ENCODE peak calls at places on chromosomes 2 and 18, in four cellular contexts. H, J, G and X are unnamed samples.

GRCh38 chr18:9845256-9845655 is 40.5 kb upstream of the TXNDC2 start:
- DNase-seq in H (no peak), J (no peak), G (no peak), X (no peak)

GRCh38 chr2:11681722-11682589 is 12.0 kb upstream of the NTSR2 start:
- DNase-seq in H (peak), J (peak), G (no peak), X (no peak)

GRCh38 chr18:75588412-75588811 is 160.9 kb upstream of the SMIM21 start:
- DNase-seq in H (peak), J (no peak), G (no peak), X (no peak)

GRCh38 chr18:10767658-10768057 is 241.8 kb downstream of the NAPG start:
- DNase-seq in H (no peak), J (no peak), G (no peak), X (no peak)

GRCh38 chr2:217162533-217162932 is 302.7 kb upstream of the TNP1 start:
- DNase-seq in H (peak), J (peak), G (peak), X (peak)

GRCh38 chr2:119242276-119243119 is 18.9 kb downstream of the STEAP3 start:
- DNase-seq in H (peak), J (no peak), G (no peak), X (no peak)

GRCh38 chr18:70276416-70277145 is 12.3 kb upstream of the SOCS6 start:
- DNase-seq in H (no peak), J (no peak), G (no peak), X (no peak)

GRCh38 chr2:55168221-55169154 is 63.6 kb downstream of the CLHC1 start:
- DNase-seq in H (peak), J (peak), G (no peak), X (peak)

GRCh38 chr2:48346124-48346536 is 183.8 kb upstream of the STON1 start:
- DNase-seq in H (peak), J (peak), G (peak), X (peak)

GRCh38 chr2:11710632-11711381 is 35.6 kb upstream of the LPIN1 start:
- DNase-seq in H (no peak), J (no peak), G (no peak), X (peak)

GRCh38 chr2:127508025-127508620 is 18.2 kb downstream of the IWS1 start:
- DNase-seq in H (no peak), J (no peak), G (no peak), X (no peak)

GRCh38 chr18:52716926-52717325 is 376.9 kb downstream of the DCC start:
- DNase-seq in H (peak), J (peak), G (peak), X (peak)

GRCh38 chr2:178457390-178457886 is 6.3 kb downstream of the PJVK start:
- DNase-seq in H (no peak), J (no peak), G (no peak), X (no peak)

GRCh38 chr18:76476665-76477561 is 18.1 kb downstream of the ZNF516 start:
- DNase-seq in H (peak), J (no peak), G (peak), X (peak)

GRCh38 chr2:170339324-170339723 is 161.4 kb downstream of the MYO3B start:
- DNase-seq in H (no peak), J (peak), G (no peak), X (no peak)

GRCh38 chr2:119826370-119826961 is 66.7 kb downstream of the PTPN4 start:
- DNase-seq in H (peak), J (peak), G (no peak), X (no peak)

GRCh38 chr2:70557171-70557838 is 3.7 kb upstream of the TGFA start:
- DNase-seq in H (peak), J (no peak), G (no peak), X (no peak)

GRCh38 chr2:72414108-72414507 is 266.4 kb upstream of the CYP26B1 start:
- DNase-seq in H (no peak), J (no peak), G (no peak), X (no peak)

GRCh38 chr2:173401716-173402326 is 47.1 kb downstream of the CDCA7 start:
- DNase-seq in H (peak), J (peak), G (no peak), X (no peak)

GRCh38 chr2:144330951-144331651 is 188.8 kb downstream of the ZEB2 start:
- DNase-seq in H (peak), J (no peak), G (no peak), X (no peak)

GRCh38 chr2:86223098-86223681 is 23.9 kb downstream of the MRPL35 start:
- DNase-seq in H (no peak), J (no peak), G (peak), X (peak)

GRCh38 chr2:71277536-71278103 is 50.7 kb upstream of the PAIP2B start:
- DNase-seq in H (peak), J (peak), G (no peak), X (no peak)

GRCh38 chr2:158755738-158756137 is 39.4 kb upstream of the DAPL1 start:
- DNase-seq in H (peak), J (peak), G (no peak), X (no peak)

GRCh38 chr2:128441341-128442052 is 122.8 kb upstream of the HS6ST1 start:
- DNase-seq in H (no peak), J (no peak), G (no peak), X (no peak)

GRCh38 chr2:120910956-120911951 is 175.6 kb downstream of the GLI2 start:
- DNase-seq in H (no peak), J (no peak), G (no peak), X (no peak)

GRCh38 chr2:85106489-85107180 is 26.6 kb upstream of the TCF7L1 start:
- DNase-seq in H (no peak), J (no peak), G (peak), X (no peak)

GRCh38 chr2:186255823-186256222 is 230.2 kb upstream of the ZC3H15 start:
- DNase-seq in H (no peak), J (no peak), G (no peak), X (no peak)

GRCh38 chr2:36964496-36965058 is 1.8 kb downstream of the STRN start:
- DNase-seq in H (no peak), J (no peak), G (no peak), X (no peak)

GRCh38 chr2:60475311-60475830 is 78.1 kb downstream of the BCL11A start:
- DNase-seq in H (no peak), J (no peak), G (no peak), X (no peak)

GRCh38 chr18:7953085-7953958 is 386.2 kb downstream of the PTPRM start:
- DNase-seq in H (no peak), J (no peak), G (no peak), X (no peak)

GRCh38 chr2:11480859-11481258 is 14.9 kb upstream of the E2F6 start:
- DNase-seq in H (no peak), J (no peak), G (no peak), X (no peak)

GRCh38 chr2:20565623-20566236 is 85.2 kb downstream of the HS1BP3 start:
- DNase-seq in H (no peak), J (peak), G (no peak), X (no peak)

GRCh38 chr2:129458006-129458405 is 521.5 kb upstream of the RAB6C start:
- DNase-seq in H (no peak), J (no peak), G (no peak), X (no peak)

GRCh38 chr2:202780514-202781021 is 91.0 kb downstream of the ICA1L start:
- DNase-seq in H (no peak), J (no peak), G (peak), X (peak)

GRCh38 chr2:127080226-127080940 is 26.6 kb downstream of the BIN1 start:
- DNase-seq in H (no peak), J (no peak), G (no peak), X (no peak)

GRCh38 chr2:186533717-186534116 is 47.7 kb downstream of the ZC3H15 start:
- DNase-seq in H (peak), J (peak), G (no peak), X (no peak)

GRCh38 chr2:96530144-96530430 is 6.5 kb upstream of the ARID5A start:
- DNase-seq in H (no peak), J (no peak), G (no peak), X (no peak)